ENCODE peak calls at places on chromosomes 12 and 14, in six cellular contexts. M, W, T, D, O and C are unnamed samples.

GRCh38 chr12:8860165-8860961 is 37.9 kb downstream of the A2ML1 start:
- DNase-seq in W (peak; percentile 26), D (peak; percentile 30), T (peak; percentile 60), M (peak; percentile 66), O (peak; percentile 94), C (peak; percentile 75)

GRCh38 chr14:61475316-61475715 is 153.9 kb downstream of the PRKCH start:
- DNase-seq in O (peak; percentile 39), M (peak; percentile 68), T (peak; percentile 57), W (peak; percentile 81), D (no peak), C (no peak)

GRCh38 chr12:7645395-7646177 is 20.1 kb downstream of the APOBEC1 start:
- DNase-seq in T (peak; percentile 48), D (peak; percentile 36), M (peak; percentile 61), W (no peak), O (no peak), C (no peak)

GRCh38 chr12:98238513-98238912 is 276.9 kb upstream of the TMPO start:
- DNase-seq in W (no peak), T (no peak), O (no peak), D (no peak), M (peak; percentile 52), C (peak; percentile 1)

GRCh38 chr14:68770051-68770450 is 22.8 kb downstream of the ZFP36L1 start:
- DNase-seq in D (no peak), W (no peak), O (no peak), T (no peak), M (no peak), C (no peak)

GRCh38 chr12:11707535-11707934 is 58.1 kb downstream of the ETV6 start:
- DNase-seq in O (no peak), T (no peak), M (no peak), D (no peak), W (no peak), C (no peak)

GRCh38 chr14:61190341-61190740 is 90.8 kb downstream of the TMEM30B start:
- DNase-seq in O (no peak), T (no peak), W (no peak), D (no peak), M (no peak), C (no peak)

GRCh38 chr14:85528882-85529585 is 910 bp upstream of the FLRT2 start:
- DNase-seq in M (peak; percentile 47), T (no peak), O (no peak), D (peak; percentile 25), W (no peak), C (peak; percentile 83)

GRCh38 chr14:35844494-35844893 is 18.4 kb downstream of the BRMS1L start:
- DNase-seq in W (no peak), M (no peak), O (no peak), T (no peak), D (no peak), C (no peak)

GRCh38 chr14:66649515-66649914 is 141.6 kb downstream of the GPHN start:
- DNase-seq in M (no peak), D (no peak), T (no peak), O (no peak), W (peak; percentile 88), C (no peak)

GRCh38 chr14:24838945-24839616 is 205.1 kb upstream of the GZMB start:
- DNase-seq in D (no peak), W (no peak), O (no peak), T (no peak), M (no peak), C (no peak)

GRCh38 chr12:25040593-25040992 is 91.7 kb upstream of the BCAT1 start:
- DNase-seq in M (no peak), D (no peak), O (no peak), W (no peak), T (no peak), C (no peak)

GRCh38 chr14:50608302-50608851 is 48.4 kb downstream of the ATL1 start:
- DNase-seq in T (no peak), D (no peak), O (no peak), M (peak; percentile 25), W (no peak), C (no peak)

GRCh38 chr12:97309921-97310320 is 152.7 kb upstream of the RMST start:
- DNase-seq in M (no peak), T (no peak), D (no peak), O (no peak), W (no peak), C (no peak)

GRCh38 chr14:59244581-59244980 is 56.1 kb downstream of the DAAM1 start:
- DNase-seq in W (no peak), O (no peak), T (no peak), M (no peak), D (no peak), C (no peak)

GRCh38 chr14:89646971-89647370 is 229.9 kb upstream of the FOXN3 start:
- DNase-seq in O (no peak), D (no peak), W (no peak), T (no peak), M (no peak), C (no peak)

GRCh38 chr12:48712209-48712608 is 4.3 kb downstream of the CCNT1 start:
- DNase-seq in W (no peak), O (no peak), T (no peak), D (no peak), M (no peak), C (no peak)

GRCh38 chr14:50425816-50426215 is 29.1 kb upstream of the CDKL1 start:
- DNase-seq in W (no peak), O (no peak), M (peak; percentile 67), D (no peak), T (no peak), C (peak; percentile 7)

GRCh38 chr12:14307004-14307403 is 58.5 kb upstream of the ATF7IP start:
- DNase-seq in D (no peak), W (no peak), O (no peak), M (no peak), T (no peak), C (no peak)

GRCh38 chr14:51014086-51014485 is 69.8 kb upstream of the PYGL start:
- DNase-seq in D (peak; percentile 56), M (peak; percentile 79), O (no peak), T (no peak), W (no peak), C (no peak)

GRCh38 chr12:48978741-48979601 is 849 bp downstream of the WNT1 start:
- DNase-seq in O (no peak), M (no peak), W (peak; percentile 39), T (no peak), D (no peak), C (no peak)

GRCh38 chr14:48936881-48937280 is 649.3 kb downstream of the RPS29 start:
- DNase-seq in O (no peak), D (no peak), M (no peak), W (no peak), T (no peak), C (no peak)

GRCh38 chr12:8077207-8077606 is 4.9 kb upstream of the NECAP1 start:
- DNase-seq in D (no peak), O (peak; percentile 52), W (no peak), T (no peak), M (peak; percentile 28), C (peak; percentile 78)

GRCh38 chr12:107207931-107208515 is 114.7 kb upstream of the CRY1 start:
- DNase-seq in T (no peak), O (no peak), M (peak; percentile 7), D (no peak), W (no peak), C (no peak)

GRCh38 chr12:69523433-69524330 is 53.5 kb downstream of the FRS2 start:
- DNase-seq in M (no peak), D (no peak), T (no peak), W (no peak), O (no peak), C (no peak)

GRCh38 chr14:87840906-87841305 is 152.1 kb downstream of the GALC start:
- DNase-seq in T (no peak), O (no peak), W (no peak), D (no peak), M (no peak), C (no peak)

GRCh38 chr12:107415066-107415465 is 270.5 kb upstream of the PWP1 start:
- DNase-seq in W (no peak), D (no peak), M (peak; percentile 82), T (no peak), O (no peak), C (peak; percentile 36)

GRCh38 chr12:16350682-16351081 is 3.2 kb downstream of the MGST1 start:
- DNase-seq in T (peak; percentile 24), D (no peak), O (no peak), W (no peak), M (peak; percentile 72), C (peak; percentile 95)

GRCh38 chr14:53409974-53410373 is 256.9 kb upstream of the DDHD1 start:
- DNase-seq in M (peak; percentile 9), D (no peak), W (no peak), T (no peak), O (no peak), C (no peak)

GRCh38 chr14:64423987-64424386 is 35.8 kb downstream of the MTHFD1 start:
- DNase-seq in M (no peak), T (no peak), D (peak; percentile 78), O (no peak), W (peak; percentile 29), C (no peak)